ENCODE peak calls at places on chromosomes 3 and 15, in five cellular contexts. One of them, this sample, is unnamed.

GRCh38 chr15:68871507-68871906 is 50.8 kb upstream of the ANP32A start:
- DNase-seq in kidney glomerular epithelial cell: no peak
- DNase-seq in activated CD4-positive, alpha-beta T cell treated with anti-CD3 and anti-CD28 coated beads, Interleukin-2, amount 50 U/mL, for 1 hour: no peak
- DNase-seq in sigmoid colon: no peak
- DNase-seq in GM13977: no peak
- DNase-seq in this sample: no peak

GRCh38 chr15:36359286-36359685 is 220.1 kb upstream of the CDIN1 start:
- DNase-seq in kidney glomerular epithelial cell: no peak
- DNase-seq in activated CD4-positive, alpha-beta T cell treated with anti-CD3 and anti-CD28 coated beads, Interleukin-2, amount 50 U/mL, for 1 hour: no peak
- DNase-seq in sigmoid colon: no peak
- DNase-seq in GM13977: no peak
- DNase-seq in this sample: no peak

GRCh38 chr3:184970186-184970585 is 158.2 kb downstream of the VPS8 start:
- DNase-seq in kidney glomerular epithelial cell: no peak
- DNase-seq in activated CD4-positive, alpha-beta T cell treated with anti-CD3 and anti-CD28 coated beads, Interleukin-2, amount 50 U/mL, for 1 hour: no peak
- DNase-seq in sigmoid colon: no peak
- DNase-seq in GM13977: no peak
- DNase-seq in this sample: no peak

GRCh38 chr3:185976977-185977678 is 39.3 kb upstream of the TRA2B start:
- DNase-seq in kidney glomerular epithelial cell: peak; percentile 81
- DNase-seq in activated CD4-positive, alpha-beta T cell treated with anti-CD3 and anti-CD28 coated beads, Interleukin-2, amount 50 U/mL, for 1 hour: peak; percentile 82
- DNase-seq in sigmoid colon: peak; percentile 82
- DNase-seq in GM13977: peak; percentile 75
- DNase-seq in this sample: peak; percentile 87

GRCh38 chr15:40044717-40045571 is 6.0 kb upstream of the SRP14 start:
- DNase-seq in kidney glomerular epithelial cell: peak; percentile 67
- DNase-seq in activated CD4-positive, alpha-beta T cell treated with anti-CD3 and anti-CD28 coated beads, Interleukin-2, amount 50 U/mL, for 1 hour: peak; percentile 76
- DNase-seq in sigmoid colon: peak; percentile 93
- DNase-seq in GM13977: peak; percentile 87
- DNase-seq in this sample: peak; percentile 81

GRCh38 chr15:69451951-69452701 is 492 bp upstream of the RPLP1 start:
- DNase-seq in kidney glomerular epithelial cell: no peak
- DNase-seq in activated CD4-positive, alpha-beta T cell treated with anti-CD3 and anti-CD28 coated beads, Interleukin-2, amount 50 U/mL, for 1 hour: no peak
- DNase-seq in sigmoid colon: peak; percentile 72
- DNase-seq in GM13977: no peak
- DNase-seq in this sample: no peak

GRCh38 chr15:55695432-55695831 is 47.5 kb downstream of the PRTG start:
- DNase-seq in kidney glomerular epithelial cell: no peak
- DNase-seq in activated CD4-positive, alpha-beta T cell treated with anti-CD3 and anti-CD28 coated beads, Interleukin-2, amount 50 U/mL, for 1 hour: no peak
- DNase-seq in sigmoid colon: no peak
- DNase-seq in GM13977: no peak
- DNase-seq in this sample: no peak

GRCh38 chr3:61668317-61668864 is 107.0 kb downstream of the PTPRG start:
- DNase-seq in kidney glomerular epithelial cell: no peak
- DNase-seq in activated CD4-positive, alpha-beta T cell treated with anti-CD3 and anti-CD28 coated beads, Interleukin-2, amount 50 U/mL, for 1 hour: no peak
- DNase-seq in sigmoid colon: no peak
- DNase-seq in GM13977: no peak
- DNase-seq in this sample: no peak

GRCh38 chr3:71050133-71050520 is 533.4 kb downstream of the FOXP1 start:
- DNase-seq in kidney glomerular epithelial cell: peak; percentile 41
- DNase-seq in activated CD4-positive, alpha-beta T cell treated with anti-CD3 and anti-CD28 coated beads, Interleukin-2, amount 50 U/mL, for 1 hour: no peak
- DNase-seq in sigmoid colon: no peak
- DNase-seq in GM13977: no peak
- DNase-seq in this sample: no peak

GRCh38 chr3:78048698-78049097 is 1008.8 kb downstream of the ROBO2 start:
- DNase-seq in kidney glomerular epithelial cell: no peak
- DNase-seq in activated CD4-positive, alpha-beta T cell treated with anti-CD3 and anti-CD28 coated beads, Interleukin-2, amount 50 U/mL, for 1 hour: no peak
- DNase-seq in sigmoid colon: no peak
- DNase-seq in GM13977: no peak
- DNase-seq in this sample: no peak

GRCh38 chr3:195895900-195896360 is 12.4 kb downstream of the TNK2 start:
- DNase-seq in kidney glomerular epithelial cell: no peak
- DNase-seq in activated CD4-positive, alpha-beta T cell treated with anti-CD3 and anti-CD28 coated beads, Interleukin-2, amount 50 U/mL, for 1 hour: peak; percentile 65
- DNase-seq in sigmoid colon: peak; percentile 85
- DNase-seq in GM13977: peak; percentile 81
- DNase-seq in this sample: peak; percentile 66

GRCh38 chr3:128875556-128876120 is 3.8 kb upstream of the ACAD9 start:
- DNase-seq in kidney glomerular epithelial cell: no peak
- DNase-seq in activated CD4-positive, alpha-beta T cell treated with anti-CD3 and anti-CD28 coated beads, Interleukin-2, amount 50 U/mL, for 1 hour: peak; percentile 64
- DNase-seq in sigmoid colon: no peak
- DNase-seq in GM13977: peak; percentile 51
- DNase-seq in this sample: peak; percentile 54

GRCh38 chr15:31745841-31746240 is 284.5 kb upstream of the CHRNA7 start:
- DNase-seq in kidney glomerular epithelial cell: no peak
- DNase-seq in activated CD4-positive, alpha-beta T cell treated with anti-CD3 and anti-CD28 coated beads, Interleukin-2, amount 50 U/mL, for 1 hour: no peak
- DNase-seq in sigmoid colon: no peak
- DNase-seq in GM13977: no peak
- DNase-seq in this sample: no peak

GRCh38 chr3:144114767-144115166 is 143.1 kb downstream of the DIPK2A start:
- DNase-seq in kidney glomerular epithelial cell: no peak
- DNase-seq in activated CD4-positive, alpha-beta T cell treated with anti-CD3 and anti-CD28 coated beads, Interleukin-2, amount 50 U/mL, for 1 hour: no peak
- DNase-seq in sigmoid colon: no peak
- DNase-seq in GM13977: no peak
- DNase-seq in this sample: no peak

GRCh38 chr3:31828007-31828406 is 153.1 kb downstream of the OSBPL10 start:
- DNase-seq in kidney glomerular epithelial cell: no peak
- DNase-seq in activated CD4-positive, alpha-beta T cell treated with anti-CD3 and anti-CD28 coated beads, Interleukin-2, amount 50 U/mL, for 1 hour: no peak
- DNase-seq in sigmoid colon: no peak
- DNase-seq in GM13977: no peak
- DNase-seq in this sample: no peak